ENCODE peak calls at places on chromosomes 4 and X, in seven cellular contexts. G, S, P, U, Y, T and D are unnamed samples.
A peak's percentile ranks its signal among the peaks of the same experiment; 100 is the strongest.

GRCh38 chr4:55169352-55169959 is 44.1 kb upstream of the KDR start:
- DNase-seq in Y (no peak), T (peak; percentile 50), P (no peak), G (no peak), S (no peak), U (peak; percentile 28), D (no peak)

GRCh38 chr4:33709247-33709646 is 2535.1 kb downstream of the ARAP2 start:
- DNase-seq in S (no peak), P (no peak), Y (no peak), T (peak; percentile 16), U (no peak), G (no peak), D (no peak)

GRCh38 chrX:46759645-46759974 is 692 bp upstream of the SLC9A7 start:
- DNase-seq in P (no peak), G (no peak), U (no peak), Y (no peak), T (peak; percentile 26), S (no peak), D (no peak)

GRCh38 chr4:87521757-87522374 is 7.3 kb downstream of the SPARCL1 start:
- DNase-seq in P (no peak), U (no peak), G (no peak), S (no peak), Y (no peak), T (peak; percentile 37), D (no peak)

GRCh38 chr4:176150283-176150682 is 45.1 kb downstream of the SPATA4 start:
- DNase-seq in T (peak; percentile 46), S (no peak), U (no peak), P (no peak), Y (no peak), G (no peak), D (no peak)

GRCh38 chr4:133152801-133153526 is 3.9 kb downstream of the PCDH10 start:
- DNase-seq in U (no peak), T (no peak), G (no peak), Y (no peak), P (no peak), S (peak; percentile 4), D (no peak)

GRCh38 chrX:130896026-130896425 is 7.0 kb downstream of the ENOX2 start:
- DNase-seq in Y (no peak), P (no peak), G (no peak), S (no peak), U (no peak), T (peak; percentile 4), D (no peak)

GRCh38 chr4:39406763-39407583 is at the start of gene KLB:
- DNase-seq in G (no peak), Y (no peak), S (no peak), U (no peak), P (no peak), T (no peak), D (no peak)

GRCh38 chrX:133670394-133670793 is 255.1 kb upstream of the GPC4 start:
- DNase-seq in U (no peak), T (peak; percentile 31), P (peak; percentile 25), G (no peak), Y (peak; percentile 64), S (no peak), D (no peak)

GRCh38 chrX:15055146-15055930 is 182.1 kb downstream of the MOSPD2 start:
- DNase-seq in U (no peak), T (peak; percentile 51), S (no peak), P (no peak), G (no peak), Y (no peak), D (no peak)